ENCODE peak calls at places on chromosomes 12 and 14, in six cellular contexts. T is fibroblast of lung, Z is uterus, Q is sigmoid colon, S is left ventricle myocardium inferior, W is A549. O is an unnamed sample.

GRCh38 chr14:77040995-77041744 is 12.7 kb upstream of the IRF2BPL start:
- DNase-seq in T (no peak), Z (no peak), Q (peak; percentile 74), S (no peak), W (no peak), O (no peak)

GRCh38 chr14:62691613-62692489 is 353.4 kb downstream of the KCNH5 start:
- DNase-seq in T (peak; percentile 99), Z (no peak), Q (no peak), S (no peak), W (peak; percentile 96), O (no peak)

GRCh38 chr12:24945039-24945438 is 3.9 kb downstream of the BCAT1 start:
- DNase-seq in T (no peak), Z (no peak), Q (no peak), S (no peak), W (no peak), O (no peak)

GRCh38 chr12:69985656-69986055 is 160.6 kb downstream of the MYRFL start:
- DNase-seq in T (no peak), Z (no peak), Q (no peak), S (no peak), W (peak; percentile 50), O (no peak)

GRCh38 chr12:12488823-12489528 is 73.7 kb downstream of the DUSP16 start:
- DNase-seq in T (no peak), Z (no peak), Q (no peak), S (no peak), W (no peak), O (no peak)

GRCh38 chr12:32334384-32334783 is 65.0 kb upstream of the FGD4 start:
- DNase-seq in T (no peak), Z (no peak), Q (no peak), S (no peak), W (no peak), O (no peak)

GRCh38 chr12:112479413-112479812 is 60.7 kb downstream of the PTPN11 start:
- DNase-seq in T (no peak), Z (no peak), Q (no peak), S (no peak), W (no peak), O (no peak)

GRCh38 chr14:64879635-64880381 is at the start of gene SPTB:
- DNase-seq in T (no peak), Z (peak; percentile 17), Q (no peak), S (peak; percentile 76), W (no peak), O (peak; percentile 81)

GRCh38 chr14:58833634-58834378 is 196.0 kb downstream of the DACT1 start:
- DNase-seq in T (no peak), Z (no peak), Q (no peak), S (no peak), W (no peak), O (no peak)

GRCh38 chr12:53052419-53053222 is 2.8 kb downstream of the TNS2 start:
- DNase-seq in T (peak; percentile 81), Z (peak; percentile 92), Q (peak; percentile 97), S (peak; percentile 95), W (peak; percentile 77), O (no peak)
- H3K4me3 ChIP-seq in T (no peak overlapping the region), Z (peak overlapping the region; percentile 76), Q (peak overlapping the region; percentile 62), S (peak overlapping the region; percentile 87), W (peak overlapping the region; percentile 58), O (no peak overlapping the region)

GRCh38 chr12:1662761-1663439 is 28.0 kb upstream of the ADIPOR2 start:
- DNase-seq in T (peak; percentile 22), Z (peak; percentile 27), Q (peak; percentile 78), S (no peak), W (peak; percentile 91), O (peak; percentile 82)
- TF ChIP-seq CTCF in T (no peak), Z (no peak), Q (no peak), S (peak; percentile 47), W (peak; percentile 57), O (no peak)

GRCh38 chr14:72657214-72657921 is 236.5 kb downstream of the DPF3 start:
- DNase-seq in T (no peak), Z (no peak), Q (no peak), S (no peak), W (no peak), O (no peak)
- H3K27ac ChIP-seq in T (no peak overlapping the region), Z (no peak overlapping the region), Q (no peak overlapping the region), S (no peak overlapping the region), W (no peak overlapping the region), O (no peak overlapping the region)

DNA sequence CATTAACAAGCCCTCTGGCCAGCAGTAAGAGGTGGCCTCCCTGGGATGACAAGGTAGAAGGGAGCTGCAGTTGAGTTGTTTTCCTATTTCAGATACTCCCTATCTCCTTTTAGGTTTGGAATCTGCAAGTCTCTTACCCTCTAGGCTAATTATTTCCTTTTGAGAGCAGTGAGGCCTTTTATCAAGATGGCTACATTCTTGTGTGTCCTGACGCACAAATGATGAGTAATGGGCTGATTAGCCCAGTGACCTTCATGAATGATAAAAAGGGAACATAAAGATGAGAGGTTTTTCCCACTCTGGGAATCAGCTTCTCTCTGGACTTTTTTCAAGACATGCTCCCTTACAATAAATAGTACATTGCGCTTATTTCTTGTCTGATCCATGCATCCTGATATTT is 22.9 kb downstream of the DYRK2 start:
- DNase-seq in T (peak; percentile 84), Z (no peak), Q (no peak), S (no peak), W (no peak), O (no peak)
- H3K4me3 ChIP-seq in T (no peak overlapping the region), Z (no peak overlapping the region), Q (no peak overlapping the region), S (no peak overlapping the region), W (no peak overlapping the region), O (no peak overlapping the region)

DNA sequence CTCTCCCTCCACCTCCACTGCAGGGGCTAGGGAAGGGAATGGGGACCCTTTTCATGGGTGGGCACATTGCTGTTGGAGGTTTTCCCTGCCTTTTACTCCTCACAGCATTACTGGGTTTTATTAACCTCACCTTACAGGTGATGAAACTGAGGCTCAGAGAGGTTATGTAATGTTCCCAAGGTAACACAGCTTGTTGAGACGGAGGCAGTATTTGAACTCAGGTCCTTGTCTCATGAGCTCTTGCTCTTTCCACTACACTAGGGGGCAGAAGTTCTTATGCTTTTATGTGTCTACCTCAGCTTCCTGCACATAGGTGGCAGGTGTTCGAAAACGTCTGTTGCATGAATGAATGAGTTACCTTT is 11.7 kb downstream of the CISTR start:
- DNase-seq in T (no peak), Z (no peak), Q (no peak), S (no peak), W (no peak), O (no peak)
- TF ChIP-seq CTCF in T (no peak), Z (no peak), Q (no peak), S (no peak), W (no peak), O (no peak)

DNA sequence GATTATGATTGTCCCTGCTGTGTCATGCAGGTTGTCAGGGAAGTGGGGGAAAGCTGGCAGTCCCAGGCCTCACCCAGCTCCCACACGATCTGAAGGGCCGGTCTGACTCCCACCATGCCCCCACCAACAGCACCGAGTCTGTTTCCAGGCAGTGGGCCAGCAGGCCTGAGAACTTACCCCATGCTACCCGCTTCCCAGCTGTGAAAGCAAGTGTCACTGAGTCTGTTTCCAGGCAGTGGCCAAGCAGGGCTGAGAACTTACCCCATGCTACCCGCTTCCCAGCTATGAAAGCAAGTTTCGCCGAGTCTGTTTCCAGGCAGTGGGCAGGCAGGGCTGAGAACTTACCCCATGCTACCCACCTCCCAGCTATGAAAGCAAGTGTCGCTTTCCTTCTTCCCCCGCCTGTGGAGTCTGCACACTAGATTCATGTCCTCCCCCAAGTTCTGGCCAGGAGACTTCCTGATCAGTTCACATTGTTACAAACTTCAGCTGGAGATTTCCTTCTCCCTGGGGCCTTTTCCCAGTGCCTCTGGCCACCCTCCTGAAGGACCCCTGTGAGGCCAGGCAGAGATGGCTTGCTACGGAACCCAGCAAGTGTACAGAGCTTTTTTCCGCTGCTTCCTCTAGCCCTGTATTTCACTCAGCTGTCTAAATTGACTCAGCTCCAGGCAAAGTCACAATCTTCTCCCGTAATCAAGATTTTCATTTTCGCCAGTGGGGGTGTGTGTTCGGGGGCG is 435.3 kb downstream of the TMTC2 start:
- DNase-seq in T (no peak), Z (no peak), Q (no peak), S (no peak), W (no peak), O (no peak)
- H3K27ac ChIP-seq in T (no peak overlapping the region), Z (no peak overlapping the region), Q (no peak overlapping the region), S (no peak overlapping the region), W (no peak overlapping the region), O (no peak overlapping the region)

DNA sequence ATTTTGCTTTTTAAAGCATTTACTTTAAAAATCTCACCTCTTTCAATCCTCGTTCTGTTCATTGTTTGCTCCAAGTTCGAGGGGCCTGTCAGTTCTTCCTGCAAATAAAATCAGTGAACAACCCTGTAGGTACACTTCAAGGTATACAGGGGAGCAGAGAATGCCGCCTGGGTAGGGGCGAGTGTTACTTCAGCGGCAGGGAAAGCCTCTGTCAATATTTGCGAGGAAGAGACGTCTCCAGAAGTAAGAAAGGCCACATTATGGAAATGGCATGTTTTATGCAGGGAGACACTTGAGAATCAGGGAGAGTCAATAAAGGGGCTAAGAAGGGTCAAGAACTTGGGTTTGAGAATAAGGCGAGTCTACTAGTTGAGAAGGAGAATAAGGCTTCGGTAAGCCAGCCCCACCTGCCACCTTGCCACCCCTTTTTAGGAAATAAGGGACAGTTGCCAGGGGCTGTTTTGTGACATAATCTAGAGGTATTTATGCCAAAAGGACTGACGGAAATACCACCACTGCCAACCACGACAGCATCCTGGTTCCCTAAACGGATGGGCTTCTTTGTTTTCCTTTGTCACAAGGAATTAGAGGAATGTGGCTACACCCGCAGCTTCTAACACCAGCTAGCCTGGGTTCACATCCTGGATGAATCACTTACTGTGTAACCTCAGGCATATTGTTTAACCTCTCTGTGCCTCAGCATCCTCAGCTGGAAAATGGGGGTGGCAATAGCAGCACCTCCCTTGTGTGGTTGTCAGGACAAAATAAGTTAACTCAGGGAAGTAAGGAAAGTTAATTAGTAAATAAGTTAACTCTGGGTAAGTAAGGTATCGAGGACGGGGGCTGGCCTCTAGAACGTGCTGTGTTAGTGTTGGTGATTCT is 67.7 kb downstream of the EID3 start:
- DNase-seq in T (peak; percentile 80), Z (no peak), Q (no peak), S (no peak), W (peak; percentile 94), O (no peak)
- H3K4me3 ChIP-seq in T (no peak overlapping the region), Z (no peak overlapping the region), Q (no peak overlapping the region), S (no peak overlapping the region), W (no peak overlapping the region), O (no peak overlapping the region)

DNA sequence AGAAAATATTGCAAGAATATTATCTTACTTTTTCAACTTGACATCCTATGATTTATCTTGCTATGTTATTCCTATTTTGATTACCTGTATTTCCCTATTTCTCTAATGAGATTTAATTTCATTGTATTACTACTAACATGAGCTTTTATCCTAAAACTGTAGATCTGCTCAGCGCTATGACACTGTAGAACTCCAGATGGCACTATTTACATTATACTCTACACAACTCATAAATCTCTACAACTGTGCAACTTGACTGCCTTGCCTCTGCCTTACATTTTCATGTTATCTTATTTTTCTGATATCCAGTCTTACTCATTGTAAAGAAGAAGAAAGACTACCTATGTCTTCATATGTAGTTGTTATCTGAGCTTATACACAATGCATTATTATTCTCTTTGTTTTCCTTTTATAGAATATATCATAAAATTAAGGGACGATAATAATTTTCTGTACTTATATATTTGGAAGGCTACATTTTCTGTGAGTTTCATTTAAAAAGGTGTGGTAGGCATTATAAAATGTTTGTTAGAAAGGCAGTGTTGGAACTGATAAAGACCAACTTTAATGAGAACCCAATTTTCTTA is 24.1 kb downstream of the NUP37 start:
- DNase-seq in T (peak; percentile 17), Z (no peak), Q (no peak), S (no peak), W (peak; percentile 31), O (no peak)
- TF ChIP-seq CTCF in T (peak; percentile 34), Z (no peak), Q (no peak), S (peak; percentile 40), W (peak; percentile 65), O (peak; percentile 29)

O was measured in spleen.